ENCODE peak calls at places on chromosomes 4 and X, in ten cellular contexts. J is stimulated activated effector memory CD8-positive, alpha-beta T cell treated with anti-CD3 and anti-CD28 coated beads, Interleukin-12 subunit alpha, Interleukin-12 subunit beta, amount 100 ng/mL, for 72 hours; Q is CD4-positive, alpha-beta memory T cell; G is G401; X is heart left ventricle; W is kidney tubule cell; C is HuH-7.5; U is stimulated activated CD8-positive, alpha-beta memory T cell treated with anti-CD3 and anti-CD28 coated beads, Interleukin-12 subunit alpha, Interleukin-12 subunit beta, amount 100 ng/mL, for 4 hours; N is stimulated activated CD4-positive, alpha-beta T cell treated with anti-CD3 and anti-CD28 coated beads, Interleukin-15, amount 100 ng/mL, for 1 hour; A is fibroblast of the aortic adventitia. K is an unnamed sample.
A peak's percentile ranks its signal among the peaks of the same experiment; 100 is the strongest.

GRCh38 chrX:94493405-94493804 is 819.4 kb downstream of the FAM133A start:
- DNase-seq in J (no peak), Q (no peak), G (no peak), X (no peak), W (no peak), C (no peak), U (no peak), N (no peak), A (no peak), K (no peak)

GRCh38 chr4:13087041-13087440 is 397.1 kb downstream of the RAB28 start:
- DNase-seq in J (no peak), Q (no peak), G (no peak), X (no peak), W (no peak), C (no peak), U (no peak), N (no peak), A (no peak), K (no peak)

GRCh38 chr4:52376107-52376704 is 282.9 kb downstream of the USP46 start:
- DNase-seq in J (no peak), Q (no peak), G (peak; percentile 66), X (no peak), W (peak; percentile 58), C (peak; percentile 25), U (no peak), N (no peak), A (peak; percentile 77), K (no peak)

GRCh38 chr4:10607206-10607605 is 77.4 kb downstream of the CLNK start:
- DNase-seq in J (no peak), Q (no peak), G (no peak), X (no peak), W (no peak), C (no peak), U (no peak), N (no peak), A (no peak), K (no peak)

GRCh38 chr4:43782391-43782790 is 666.2 kb downstream of the KCTD8 start:
- DNase-seq in J (no peak), Q (no peak), G (no peak), X (no peak), W (no peak), C (no peak), U (no peak), N (no peak), A (no peak), K (no peak)

GRCh38 chr4:110705440-110705782 is 82.5 kb upstream of the PITX2 start:
- DNase-seq in J (no peak), Q (no peak), G (no peak), X (no peak), W (no peak), C (no peak), U (no peak), N (no peak), A (no peak), K (no peak)

GRCh38 chr4:1411436-1412375 is 5.5 kb upstream of the NKX1-1 start:
- DNase-seq in J (no peak), Q (no peak), G (no peak), X (no peak), W (no peak), C (peak; percentile 42), U (no peak), N (no peak), A (no peak), K (no peak)

GRCh38 chrX:46642145-46642544 is 68.6 kb downstream of the CHST7 start:
- DNase-seq in J (no peak), Q (no peak), G (peak; percentile 21), X (no peak), W (no peak), C (no peak), U (no peak), N (no peak), A (peak; percentile 33), K (no peak)

GRCh38 chr4:67918428-67918827 is 34.6 kb upstream of the TMPRSS11D start:
- DNase-seq in J (no peak), Q (no peak), G (no peak), X (no peak), W (no peak), C (no peak), U (no peak), N (no peak), A (no peak), K (no peak)

GRCh38 chr4:109294006-109294405 is 8.5 kb downstream of the COL25A1 start:
- DNase-seq in J (no peak), Q (no peak), G (no peak), X (no peak), W (peak; percentile 14), C (no peak), U (no peak), N (no peak), A (no peak), K (no peak)

GRCh38 chr4:72006576-72006975 is 25.2 kb upstream of the NPFFR2 start:
- DNase-seq in J (no peak), Q (no peak), G (no peak), X (no peak), W (peak; percentile 89), C (no peak), U (no peak), N (no peak), A (peak; percentile 70), K (no peak)

GRCh38 chr4:117983541-117984451 is 50.5 kb upstream of the NDST3 start:
- DNase-seq in J (no peak), Q (no peak), G (no peak), X (no peak), W (peak; percentile 71), C (no peak), U (no peak), N (no peak), A (no peak), K (no peak)

GRCh38 chr4:109179089-109179488 is 123.4 kb downstream of the COL25A1 start:
- DNase-seq in J (no peak), Q (no peak), G (no peak), X (no peak), W (no peak), C (no peak), U (no peak), N (no peak), A (no peak), K (no peak)

GRCh38 chrX:148422531-148422930 is 77.9 kb upstream of the AFF2 start:
- DNase-seq in J (no peak), Q (no peak), G (no peak), X (no peak), W (peak; percentile 5), C (no peak), U (no peak), N (no peak), A (peak; percentile 68), K (no peak)

GRCh38 chr4:2066011-2066551 is 7.0 kb downstream of the NAT8L start:
- DNase-seq in J (no peak), Q (peak; percentile 29), G (no peak), X (no peak), W (no peak), C (no peak), U (no peak), N (no peak), A (no peak), K (no peak)

GRCh38 chrX:13851996-13852695 is 35.3 kb upstream of the GPM6B start:
- DNase-seq in J (no peak), Q (no peak), G (peak; percentile 29), X (no peak), W (no peak), C (no peak), U (no peak), N (no peak), A (no peak), K (peak; percentile 30)

GRCh38 chr4:176229645-176230044 is 34.3 kb upstream of the SPATA4 start:
- DNase-seq in J (no peak), Q (no peak), G (peak; percentile 44), X (no peak), W (no peak), C (no peak), U (no peak), N (no peak), A (no peak), K (no peak)

K was measured in B cell.